ENCODE peak calls at places on chromosomes 5 and 9, in five cellular contexts. B, K, U, A and V are unnamed samples.

GRCh38 chr9:136324501-136325300 is 2.6 kb upstream of the GPSM1 start:
- DNase-seq in K (peak), A (no peak), U (no peak), B (no peak), V (no peak)

GRCh38 chr5:180619563-180619915 is 28.2 kb upstream of the SCGB3A1 start:
- DNase-seq in U (no peak), A (no peak), B (no peak), K (no peak), V (no peak)

GRCh38 chr9:14277202-14277601 is 36.7 kb downstream of the NFIB start:
- DNase-seq in B (peak), K (no peak), U (no peak), A (no peak), V (peak)

GRCh38 chr9:89252910-89253309 is 58.1 kb upstream of the CKS2 start:
- DNase-seq in U (no peak), A (no peak), K (no peak), B (no peak), V (no peak)

GRCh38 chr5:25448646-25449045 is 803.9 kb upstream of the CDH10 start:
- DNase-seq in B (no peak), A (no peak), U (no peak), K (no peak), V (no peak)

GRCh38 chr5:129977810-129978209 is 73.5 kb downstream of the CHSY3 start:
- DNase-seq in K (no peak), U (no peak), B (no peak), A (no peak), V (no peak)

GRCh38 chr5:6837519-6838110 is 124.4 kb downstream of the TENT4A start:
- DNase-seq in K (peak), U (no peak), B (peak), A (peak), V (peak)

GRCh38 chr5:39543335-39543734 is 118.6 kb upstream of the DAB2 start:
- DNase-seq in U (no peak), B (peak), K (no peak), A (no peak), V (peak)

GRCh38 chr9:12403721-12404120 is 289.5 kb upstream of the TYRP1 start:
- DNase-seq in U (no peak), A (no peak), K (no peak), B (no peak), V (no peak)

GRCh38 chr9:29150606-29151005 is 1577.3 kb upstream of the C9orf72 start:
- DNase-seq in A (no peak), U (no peak), K (no peak), B (no peak), V (no peak)

DNA sequence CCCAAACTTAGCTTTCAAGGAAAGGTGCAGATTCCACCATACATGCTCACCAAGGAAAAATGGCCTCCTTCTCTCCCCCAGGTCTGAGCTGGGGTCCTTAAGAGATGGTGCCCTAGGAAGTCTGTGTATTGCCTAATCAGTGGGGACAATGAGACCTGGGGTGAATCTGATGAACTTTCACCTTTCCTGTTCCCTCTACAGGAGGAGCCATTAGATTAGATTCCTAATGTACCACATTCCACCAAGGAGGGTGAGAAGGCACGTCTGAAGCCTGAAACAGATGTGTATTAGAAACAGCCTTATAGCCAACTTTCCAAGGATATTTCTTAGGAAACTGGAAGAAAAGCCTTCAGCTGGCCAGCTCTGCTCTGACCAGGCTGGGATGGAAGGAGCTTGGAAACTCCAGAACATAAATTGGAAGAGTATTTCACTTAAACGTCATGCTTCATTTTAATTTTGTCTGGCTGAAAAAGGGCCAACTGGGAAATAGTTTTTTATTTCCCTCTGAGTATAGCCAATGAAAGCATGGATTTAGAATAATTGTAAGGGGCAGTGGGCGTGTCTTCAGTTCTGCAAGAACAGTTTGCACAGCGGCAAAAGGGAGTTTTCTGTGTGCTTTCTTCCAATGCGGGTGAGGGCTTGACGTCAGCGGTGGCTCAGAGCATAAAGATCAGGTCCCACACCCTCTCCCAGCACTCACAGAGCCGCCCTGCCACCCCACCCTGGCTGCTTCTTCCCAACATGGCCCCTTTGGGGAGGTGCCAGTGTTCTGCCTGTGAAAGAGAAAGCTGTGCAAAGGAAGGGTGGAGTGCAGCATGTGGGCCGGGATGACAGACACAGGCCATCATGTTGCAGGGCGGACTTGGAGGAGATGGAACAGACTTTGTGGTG is 210.9 kb downstream of the ESM1 start:
- DNase-seq in K (no peak), A (no peak), U (no peak), B (no peak), V (peak)
- H3K4me2 ChIP-seq in K (peak), A (no peak), U (no peak), B (no peak), V (no peak)

GRCh38 chr5:14871084-14871572 is 450 bp downstream of the ANKH start:
- DNase-seq in B (peak), K (no peak), U (no peak), A (no peak), V (peak)
- TF ChIP-seq JUN in B (no peak), K (no peak), U (no peak), A (no peak), V (no peak)

DNA sequence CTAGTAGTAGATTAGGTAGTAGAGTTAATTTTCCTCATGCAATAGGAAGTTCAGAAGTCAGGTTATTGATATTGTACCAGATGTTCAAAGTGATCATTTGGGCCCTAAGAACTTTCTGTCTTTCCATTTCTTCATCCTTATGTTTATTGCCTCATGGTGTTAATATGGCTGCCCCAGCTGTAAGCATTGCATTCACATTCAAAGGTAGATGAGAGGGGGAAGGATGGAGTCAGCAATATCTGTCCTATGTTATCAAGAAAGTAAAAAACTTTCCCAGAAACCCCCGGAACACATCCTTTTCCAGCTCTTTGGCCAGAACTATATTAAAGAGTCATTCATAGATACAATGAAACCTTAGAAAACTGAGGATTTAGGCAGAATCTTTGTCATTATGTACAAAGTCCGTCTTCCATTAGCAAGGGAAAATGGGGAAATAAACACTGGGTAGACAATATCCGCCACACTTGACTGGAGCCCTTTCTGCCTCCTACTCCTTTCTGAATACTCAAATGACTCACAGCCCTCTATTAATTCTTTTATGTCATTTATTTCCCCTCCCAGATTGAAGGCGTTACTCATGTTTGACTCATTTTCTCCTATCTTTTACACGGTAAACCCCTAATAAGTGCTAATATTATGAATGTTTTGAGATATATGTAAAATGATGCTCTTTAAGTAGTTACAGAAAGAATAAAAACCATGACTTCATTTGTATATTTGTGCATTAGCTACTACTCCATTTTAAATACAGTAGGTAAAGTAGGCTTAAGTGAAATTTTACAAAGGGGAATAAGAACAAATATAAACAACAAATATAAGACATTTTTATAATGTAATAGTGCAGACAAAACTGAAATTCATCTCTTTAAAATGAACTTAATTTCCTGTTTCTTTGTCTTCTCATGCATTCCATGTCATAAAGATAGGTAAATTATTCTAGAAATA is 127.6 kb downstream of the SLF1 start:
- DNase-seq in A (no peak), K (no peak), B (no peak), U (no peak), V (peak)
- H3K4me2 ChIP-seq in A (no peak), K (no peak), B (no peak), U (no peak), V (peak)

DNA sequence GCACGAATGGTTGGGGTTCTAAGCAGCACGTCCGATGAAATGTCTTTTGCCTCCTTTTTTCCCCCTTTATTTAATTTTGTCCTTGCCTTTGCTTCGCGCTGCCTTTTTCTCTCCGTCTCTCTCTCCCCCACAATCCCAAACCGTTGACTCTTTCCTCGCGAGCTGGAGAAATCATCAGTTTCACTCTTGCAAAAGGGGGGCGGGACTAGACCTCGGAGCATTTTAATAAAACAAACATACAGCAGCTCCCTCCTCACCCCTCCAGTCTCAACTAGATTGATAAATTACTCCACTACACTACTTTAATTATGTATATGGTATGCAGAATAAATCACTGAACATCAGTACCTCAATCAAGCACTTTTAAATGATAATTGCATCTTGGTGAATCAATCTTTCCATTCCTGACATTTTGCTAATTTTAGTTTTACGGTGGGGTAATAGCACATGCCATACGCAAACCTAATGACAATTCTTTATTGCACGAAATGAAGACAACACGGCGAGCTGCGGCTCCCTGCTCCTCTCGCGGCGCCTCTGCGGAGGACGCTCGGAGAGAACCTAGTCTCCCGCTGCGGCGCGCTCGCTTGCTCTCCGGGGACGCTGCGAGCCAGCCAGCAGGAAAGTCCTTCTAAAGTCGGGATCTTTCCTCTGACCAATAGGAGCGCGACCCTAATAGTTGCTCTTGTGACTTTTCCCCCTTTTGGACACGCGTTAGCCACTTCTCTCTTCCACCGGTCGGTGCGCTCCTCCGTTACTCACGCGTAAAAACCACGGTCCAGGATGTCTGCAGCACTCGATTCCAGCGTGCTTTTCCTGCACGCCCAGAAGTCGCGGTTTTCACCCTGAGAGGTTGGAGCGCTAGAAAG is 816 bp upstream of the MEF2C start:
- DNase-seq in A (no peak), B (peak), U (no peak), K (peak), V (peak)
- TF ChIP-seq JUN in A (no peak), B (no peak), U (no peak), K (peak), V (no peak)

GRCh38 chr5:75021229-75021628 is 31.1 kb downstream of the GCNT4 start:
- DNase-seq in U (no peak), B (no peak), A (no peak), K (no peak), V (no peak)

GRCh38 chr5:75016896-75017295 is 35.5 kb downstream of the GCNT4 start:
- DNase-seq in U (no peak), A (no peak), K (no peak), B (no peak), V (no peak)

GRCh38 chr5:75018805-75019587 is 33.4 kb downstream of the GCNT4 start:
- DNase-seq in K (no peak), U (no peak), B (no peak), A (no peak), V (no peak)

GRCh38 chr5:75020016-75020656 is 32.2 kb downstream of the GCNT4 start:
- DNase-seq in U (peak), K (no peak), B (no peak), A (no peak), V (no peak)

DNA sequence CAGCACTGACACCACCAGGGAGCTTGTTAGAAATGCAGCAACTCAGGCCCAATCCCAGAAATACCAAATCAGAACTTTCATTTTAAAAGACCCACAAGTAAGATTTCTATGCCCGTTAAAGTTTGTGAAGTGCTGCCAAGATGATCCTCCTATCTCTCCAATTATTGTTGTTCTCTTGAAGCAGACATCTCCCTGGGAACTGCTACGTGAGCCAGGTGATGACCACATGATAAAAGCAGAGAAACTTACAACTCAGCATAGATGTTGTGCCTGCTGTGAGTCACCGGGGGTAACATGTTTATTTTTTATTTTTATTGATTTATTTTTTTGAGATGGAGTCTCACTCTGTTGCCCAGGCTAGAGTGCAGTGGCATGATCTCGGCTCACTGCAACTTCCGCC is 34.4 kb downstream of the GCNT4 start:
- DNase-seq in U (no peak), B (no peak), A (no peak), K (no peak), V (no peak)
- H3K4me2 ChIP-seq in U (no peak), B (no peak), A (no peak), K (no peak), V (no peak)

GRCh38 chr9:128969491-128969890 is 22.0 kb downstream of the NUP188 start:
- DNase-seq in A (no peak), K (no peak), U (no peak), B (no peak), V (no peak)
- TF ChIP-seq JUN in A (no peak), K (no peak), U (no peak), B (no peak), V (no peak)

DNA sequence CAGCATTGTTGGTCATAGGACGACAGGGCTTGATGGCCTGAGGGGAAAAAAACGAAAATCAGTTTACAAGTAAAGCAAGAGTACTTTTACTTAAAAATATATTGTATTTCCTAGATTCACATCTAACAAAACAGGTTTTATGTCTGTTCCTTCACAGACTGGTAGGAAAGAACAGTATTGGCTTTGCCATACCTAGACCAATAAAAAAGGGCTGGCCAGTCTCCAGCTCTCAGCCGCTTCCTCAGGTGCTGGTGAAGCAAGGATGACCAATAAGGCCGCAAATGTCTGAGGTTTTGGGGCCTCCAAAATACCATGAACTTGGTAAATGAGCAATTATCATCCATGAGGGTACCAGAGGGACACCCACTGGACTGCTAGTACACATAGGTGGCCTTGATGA is 36.6 kb downstream of the DROSHA start:
- DNase-seq in K (no peak), U (no peak), A (no peak), B (no peak), V (no peak)
- H3K4me2 ChIP-seq in K (no peak), U (no peak), A (no peak), B (no peak), V (no peak)

GRCh38 chr5:154199263-154199662 is 8.7 kb downstream of the GALNT10 start:
- DNase-seq in A (no peak), B (peak), U (peak), K (peak), V (no peak)

GRCh38 chr5:154198611-154199230 is 8.2 kb downstream of the GALNT10 start:
- DNase-seq in B (peak), A (no peak), U (peak), K (no peak), V (peak)

GRCh38 chr5:154196955-154197652 is 6.6 kb downstream of the GALNT10 start:
- DNase-seq in B (peak), K (peak), U (peak), A (no peak), V (peak)

GRCh38 chr5:154199671-154200220 is 9.2 kb downstream of the GALNT10 start:
- DNase-seq in K (no peak), B (no peak), A (no peak), U (no peak), V (no peak)

GRCh38 chr5:154197801-154198461 is 7.4 kb downstream of the GALNT10 start:
- DNase-seq in U (peak), A (no peak), K (no peak), B (peak), V (peak)
- TF ChIP-seq JUN in U (no peak), A (no peak), K (no peak), B (no peak), V (no peak)

GRCh38 chr5:110916373-110917049 is 155.0 kb upstream of the TSLP start:
- DNase-seq in K (no peak), A (no peak), U (no peak), B (peak), V (no peak)
- H3K4me2 ChIP-seq in K (no peak), A (no peak), U (no peak), B (peak), V (no peak)

DNA sequence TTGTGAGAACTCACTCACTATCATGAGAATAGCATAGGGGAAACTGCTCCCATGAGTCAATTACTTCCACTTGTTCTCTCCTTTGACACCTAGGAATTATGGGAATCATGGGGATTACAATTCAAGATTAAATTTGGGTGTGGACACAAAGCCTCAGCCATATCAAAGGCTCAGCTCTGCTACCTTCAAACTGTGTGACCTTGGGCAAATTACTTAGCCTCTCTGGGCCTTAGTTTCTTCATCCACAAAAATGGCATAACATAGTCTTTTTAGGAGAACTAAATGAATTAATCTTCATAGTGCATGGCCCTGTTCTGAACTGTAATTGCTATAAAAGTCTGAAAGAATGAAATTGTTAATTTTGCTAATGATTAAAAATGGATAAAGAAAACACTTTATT is 18.3 kb upstream of the CARTPT start:
- DNase-seq in K (no peak), A (no peak), U (no peak), B (no peak), V (no peak)
- TF ChIP-seq JUN in K (no peak), A (no peak), U (no peak), B (no peak), V (no peak)